ENCODE peak calls at places on chromosomes 5 and 9, in four cellular contexts. L, Z, O and F are unnamed samples.

GRCh38 chr5:112554089-112554977 is 135.3 kb upstream of the EPB41L4A start:
- DNase-seq in L (no peak), Z (no peak), O (no peak), F (no peak)

GRCh38 chr5:80711938-80712337 is 57.2 kb upstream of the DHFR start:
- DNase-seq in L (no peak), Z (no peak), O (peak), F (peak)

GRCh38 chr5:139745800-139746690 is 49.6 kb upstream of the PSD2 start:
- DNase-seq in L (peak), Z (peak), O (no peak), F (peak)

GRCh38 chr5:175842947-175843793 is 28.2 kb upstream of the CPLX2 start:
- DNase-seq in L (no peak), Z (no peak), O (no peak), F (no peak)

GRCh38 chr9:110842976-110843375 is 174.4 kb downstream of the MUSK start:
- DNase-seq in L (no peak), Z (no peak), O (no peak), F (no peak)

GRCh38 chr5:112795342-112795741 is 57.7 kb downstream of the APC start:
- DNase-seq in L (no peak), Z (no peak), O (no peak), F (no peak)

GRCh38 chr5:56615750-56616149 is 199.6 kb upstream of the MAP3K1 start:
- DNase-seq in L (no peak), Z (no peak), O (no peak), F (no peak)

GRCh38 chr5:64557911-64558310 is 52.1 kb downstream of the RGS7BP start:
- DNase-seq in L (no peak), Z (no peak), O (no peak), F (no peak)

GRCh38 chr5:142097681-142098080 is 10.9 kb upstream of the NDFIP1 start:
- DNase-seq in L (no peak), Z (no peak), O (no peak), F (no peak)

GRCh38 chr9:137924169-137924568 is 46.6 kb downstream of the CACNA1B start:
- DNase-seq in L (no peak), Z (no peak), O (peak), F (no peak)

GRCh38 chr5:169626779-169627178 is 10.3 kb upstream of the DOCK2 start:
- DNase-seq in L (no peak), Z (peak), O (no peak), F (no peak)

GRCh38 chr9:12689233-12689632 is 4.0 kb upstream of the TYRP1 start:
- DNase-seq in L (no peak), Z (no peak), O (no peak), F (no peak)

GRCh38 chr9:72193478-72193881 is 44.2 kb downstream of the GDA start:
- DNase-seq in L (no peak), Z (no peak), O (no peak), F (peak)

GRCh38 chr9:83304686-83305085 is 233.5 kb downstream of the FRMD3 start:
- DNase-seq in L (no peak), Z (no peak), O (peak), F (no peak)

GRCh38 chr9:133821606-133822438 is 83.7 kb upstream of the SARDH start:
- DNase-seq in L (no peak), Z (no peak), O (peak), F (no peak)

GRCh38 chr5:116947691-116948528 is 373.3 kb upstream of the SEMA6A start:
- DNase-seq in L (peak), Z (no peak), O (peak), F (peak)

GRCh38 chr9:120383611-120383998 is 196.4 kb downstream of the CDK5RAP2 start:
- DNase-seq in L (no peak), Z (no peak), O (peak), F (no peak)

GRCh38 chr9:125462766-125463384 is 201.2 kb downstream of the GAPVD1 start:
- DNase-seq in L (no peak), Z (peak), O (no peak), F (no peak)

GRCh38 chr5:97093193-97093592 is 49.2 kb downstream of the LIX1 start:
- DNase-seq in L (no peak), Z (no peak), O (no peak), F (no peak)

GRCh38 chr5:104967806-104968205 is 1405.2 kb upstream of the NUDT12 start:
- DNase-seq in L (no peak), Z (no peak), O (no peak), F (no peak)

GRCh38 chr5:158398360-158399201 is 539.6 kb upstream of the CLINT1 start:
- DNase-seq in L (no peak), Z (no peak), O (no peak), F (no peak)

GRCh38 chr9:86098793-86099694 is at the start of gene GOLM1:
- DNase-seq in L (peak), Z (peak), O (peak), F (peak)

GRCh38 chr5:78908173-78908901 is 76.8 kb downstream of the ARSB start:
- DNase-seq in L (no peak), Z (peak), O (no peak), F (peak)

GRCh38 chr5:56699588-56699987 is 115.8 kb upstream of the MAP3K1 start:
- DNase-seq in L (no peak), Z (no peak), O (no peak), F (no peak)

GRCh38 chr9:127729522-127730256 is 5.4 kb downstream of the TOR2A start:
- DNase-seq in L (no peak), Z (no peak), O (no peak), F (no peak)

GRCh38 chr5:7802855-7803254 is 48.1 kb downstream of the CFAP90 start:
- DNase-seq in L (no peak), Z (no peak), O (no peak), F (no peak)

GRCh38 chr5:8943301-8943700 is 602.6 kb downstream of the SEMA5A start:
- DNase-seq in L (no peak), Z (no peak), O (no peak), F (no peak)

GRCh38 chr9:129709471-129710460 is 43.1 kb downstream of the PTGES start:
- DNase-seq in L (no peak), Z (no peak), O (no peak), F (no peak)

GRCh38 chr9:126461029-126461428 is 134.4 kb downstream of the MVB12B start:
- DNase-seq in L (no peak), Z (no peak), O (no peak), F (no peak)

GRCh38 chr5:134004626-134005414 is at the start of gene VDAC1:
- DNase-seq in L (peak), Z (no peak), O (peak), F (peak)

GRCh38 chr5:150063638-150064037 is 22.7 kb downstream of the CSF1R start:
- DNase-seq in L (no peak), Z (no peak), O (no peak), F (no peak)

GRCh38 chr5:93330506-93330905 is 250.5 kb downstream of the NR2F1-AS1 start:
- DNase-seq in L (no peak), Z (no peak), O (no peak), F (no peak)

GRCh38 chr9:69946800-69947437 is 96.7 kb upstream of the MAMDC2 start:
- DNase-seq in L (no peak), Z (peak), O (no peak), F (no peak)